ENCODE peak calls at places on chromosomes 13 and 19, in six cellular contexts. One of them, this sample, is unnamed.

GRCh38 chr19:47729468-47729798 is 15.9 kb upstream of the NOP53 start:
- DNase-seq in left ventricle myocardium superior: peak; percentile 66
- DNase-seq in HCEC 1CT: peak; percentile 80
- DNase-seq in epithelial cell of esophagus: peak; percentile 97
- DNase-seq in cerebellar cortex: no peak
- DNase-seq in GM04503: no peak
- DNase-seq in this sample: peak; percentile 95

GRCh38 chr19:47682939-47683338 is 30.3 kb upstream of the EHD2 start:
- DNase-seq in cerebellar cortex: peak; percentile 29
- DNase-seq in left ventricle myocardium superior: no peak
- DNase-seq in GM04503: no peak
- DNase-seq in epithelial cell of esophagus: no peak
- DNase-seq in HCEC 1CT: no peak
- DNase-seq in this sample: no peak

GRCh38 chr19:3224346-3225325 is at the start of gene CELF5:
- DNase-seq in epithelial cell of esophagus: peak; percentile 23
- DNase-seq in GM04503: no peak
- DNase-seq in left ventricle myocardium superior: peak; percentile 77
- DNase-seq in HCEC 1CT: no peak
- DNase-seq in cerebellar cortex: peak; percentile 49
- DNase-seq in this sample: no peak

GRCh38 chr13:40094056-40094455 is 438.6 kb downstream of the COG6 start:
- DNase-seq in epithelial cell of esophagus: peak; percentile 64
- DNase-seq in GM04503: no peak
- DNase-seq in HCEC 1CT: peak; percentile 11
- DNase-seq in left ventricle myocardium superior: no peak
- DNase-seq in cerebellar cortex: no peak
- DNase-seq in this sample: peak; percentile 64

GRCh38 chr19:48481846-48482639 is 12.9 kb downstream of the CYTH2 start:
- DNase-seq in left ventricle myocardium superior: no peak
- DNase-seq in epithelial cell of esophagus: no peak
- DNase-seq in cerebellar cortex: no peak
- DNase-seq in GM04503: no peak
- DNase-seq in HCEC 1CT: peak; percentile 9
- DNase-seq in this sample: no peak

GRCh38 chr19:58196911-58197616 is 14.2 kb downstream of the ZNF274 start:
- DNase-seq in left ventricle myocardium superior: no peak
- DNase-seq in HCEC 1CT: peak; percentile 8
- DNase-seq in GM04503: peak; percentile 3
- DNase-seq in epithelial cell of esophagus: peak; percentile 40
- DNase-seq in cerebellar cortex: peak; percentile 8
- DNase-seq in this sample: peak; percentile 31

GRCh38 chr19:3239367-3239766 is 14.9 kb downstream of the CELF5 start:
- DNase-seq in cerebellar cortex: no peak
- DNase-seq in epithelial cell of esophagus: no peak
- DNase-seq in left ventricle myocardium superior: no peak
- DNase-seq in GM04503: no peak
- DNase-seq in HCEC 1CT: no peak
- DNase-seq in this sample: no peak

GRCh38 chr13:22049384-22049783 is 378.5 kb downstream of the FGF9 start:
- DNase-seq in left ventricle myocardium superior: no peak
- DNase-seq in cerebellar cortex: no peak
- DNase-seq in GM04503: no peak
- DNase-seq in HCEC 1CT: no peak
- DNase-seq in epithelial cell of esophagus: no peak
- DNase-seq in this sample: no peak

GRCh38 chr19:27890696-27891095 is 1322.3 kb downstream of the UQCRFS1 start:
- DNase-seq in GM04503: no peak
- DNase-seq in HCEC 1CT: no peak
- DNase-seq in epithelial cell of esophagus: no peak
- DNase-seq in left ventricle myocardium superior: no peak
- DNase-seq in cerebellar cortex: no peak
- DNase-seq in this sample: no peak

GRCh38 chr19:31356587-31357314 is 7.5 kb upstream of the TSHZ3 start:
- DNase-seq in GM04503: no peak
- DNase-seq in left ventricle myocardium superior: peak; percentile 67
- DNase-seq in epithelial cell of esophagus: peak; percentile 61
- DNase-seq in HCEC 1CT: no peak
- DNase-seq in cerebellar cortex: no peak
- DNase-seq in this sample: no peak

GRCh38 chr19:37692956-37693660 is 26.5 kb downstream of the ZNF607 start:
- DNase-seq in GM04503: no peak
- DNase-seq in epithelial cell of esophagus: no peak
- DNase-seq in HCEC 1CT: no peak
- DNase-seq in left ventricle myocardium superior: no peak
- DNase-seq in cerebellar cortex: no peak
- DNase-seq in this sample: no peak

GRCh38 chr19:16001481-16002312 is 52.9 kb downstream of the OR10H4 start:
- DNase-seq in left ventricle myocardium superior: no peak
- DNase-seq in cerebellar cortex: no peak
- DNase-seq in HCEC 1CT: peak; percentile 36
- DNase-seq in epithelial cell of esophagus: peak; percentile 47
- DNase-seq in GM04503: peak; percentile 24
- DNase-seq in this sample: peak; percentile 45

GRCh38 chr13:48731957-48732569 is 78.3 kb downstream of the CYSLTR2 start:
- DNase-seq in HCEC 1CT: no peak
- DNase-seq in GM04503: no peak
- DNase-seq in left ventricle myocardium superior: peak; percentile 67
- DNase-seq in epithelial cell of esophagus: peak; percentile 35
- DNase-seq in cerebellar cortex: peak; percentile 12
- DNase-seq in this sample: peak; percentile 12

GRCh38 chr19:55535579-55536350 is 1.2 kb downstream of the SBK2 start:
- DNase-seq in epithelial cell of esophagus: no peak
- DNase-seq in left ventricle myocardium superior: no peak
- DNase-seq in cerebellar cortex: no peak
- DNase-seq in HCEC 1CT: no peak
- DNase-seq in GM04503: no peak
- DNase-seq in this sample: no peak

GRCh38 chr19:45424191-45425058 is 708 bp upstream of the ERCC1 start:
- DNase-seq in GM04503: peak; percentile 80
- DNase-seq in cerebellar cortex: no peak
- DNase-seq in left ventricle myocardium superior: peak; percentile 71
- DNase-seq in epithelial cell of esophagus: peak; percentile 96
- DNase-seq in HCEC 1CT: peak; percentile 99
- DNase-seq in this sample: peak; percentile 97

GRCh38 chr13:24195626-24196025 is 35.1 kb downstream of the SPATA13 start:
- DNase-seq in epithelial cell of esophagus: no peak
- DNase-seq in cerebellar cortex: no peak
- DNase-seq in GM04503: no peak
- DNase-seq in left ventricle myocardium superior: no peak
- DNase-seq in HCEC 1CT: no peak
- DNase-seq in this sample: no peak

GRCh38 chr13:21670006-21670882 is 629 bp upstream of the FGF9 start:
- DNase-seq in HCEC 1CT: peak; percentile 49
- DNase-seq in GM04503: no peak
- DNase-seq in cerebellar cortex: peak; percentile 50
- DNase-seq in epithelial cell of esophagus: peak; percentile 58
- DNase-seq in left ventricle myocardium superior: peak; percentile 74
- DNase-seq in this sample: peak; percentile 68

GRCh38 chr13:93925976-93926375 is 553.5 kb downstream of the DCT start:
- DNase-seq in left ventricle myocardium superior: no peak
- DNase-seq in HCEC 1CT: no peak
- DNase-seq in GM04503: no peak
- DNase-seq in epithelial cell of esophagus: no peak
- DNase-seq in cerebellar cortex: no peak
- DNase-seq in this sample: no peak

GRCh38 chr13:111559612-111560423 is 239.4 kb downstream of the TEX29 start:
- DNase-seq in cerebellar cortex: no peak
- DNase-seq in left ventricle myocardium superior: no peak
- DNase-seq in epithelial cell of esophagus: no peak
- DNase-seq in HCEC 1CT: no peak
- DNase-seq in GM04503: no peak
- DNase-seq in this sample: no peak

GRCh38 chr19:43290568-43291359 is 21.4 kb upstream of the PSG9 start:
- DNase-seq in HCEC 1CT: no peak
- DNase-seq in left ventricle myocardium superior: no peak
- DNase-seq in epithelial cell of esophagus: no peak
- DNase-seq in cerebellar cortex: no peak
- DNase-seq in GM04503: no peak
- DNase-seq in this sample: peak; percentile 20

GRCh38 chr19:35136231-35136630 is 1.4 kb upstream of the LGI4 start:
- DNase-seq in HCEC 1CT: no peak
- DNase-seq in GM04503: no peak
- DNase-seq in left ventricle myocardium superior: no peak
- DNase-seq in cerebellar cortex: no peak
- DNase-seq in epithelial cell of esophagus: no peak
- DNase-seq in this sample: no peak

GRCh38 chr19:15812059-15812722 is 3.3 kb downstream of the OR10H1 start:
- DNase-seq in cerebellar cortex: no peak
- DNase-seq in HCEC 1CT: no peak
- DNase-seq in GM04503: no peak
- DNase-seq in left ventricle myocardium superior: no peak
- DNase-seq in epithelial cell of esophagus: peak; percentile 52
- DNase-seq in this sample: peak; percentile 32

GRCh38 chr19:14147797-14148605 is 11.6 kb upstream of the ASF1B start:
- DNase-seq in GM04503: no peak
- DNase-seq in epithelial cell of esophagus: peak; percentile 50
- DNase-seq in left ventricle myocardium superior: peak; percentile 87
- DNase-seq in cerebellar cortex: peak; percentile 66
- DNase-seq in HCEC 1CT: peak; percentile 35
- DNase-seq in this sample: peak; percentile 17

GRCh38 chr13:33487575-33488243 is 202.2 kb upstream of the STARD13 start:
- DNase-seq in GM04503: no peak
- DNase-seq in epithelial cell of esophagus: peak; percentile 56
- DNase-seq in HCEC 1CT: peak; percentile 61
- DNase-seq in cerebellar cortex: peak; percentile 10
- DNase-seq in left ventricle myocardium superior: no peak
- DNase-seq in this sample: peak; percentile 38

GRCh38 chr19:23440207-23440606 is 44.9 kb upstream of the ZNF91 start:
- DNase-seq in epithelial cell of esophagus: no peak
- DNase-seq in left ventricle myocardium superior: no peak
- DNase-seq in cerebellar cortex: no peak
- DNase-seq in HCEC 1CT: no peak
- DNase-seq in GM04503: no peak
- DNase-seq in this sample: no peak

GRCh38 chr13:93951153-93951552 is 528.3 kb downstream of the DCT start:
- DNase-seq in left ventricle myocardium superior: no peak
- DNase-seq in epithelial cell of esophagus: peak; percentile 6
- DNase-seq in GM04503: no peak
- DNase-seq in cerebellar cortex: no peak
- DNase-seq in HCEC 1CT: peak; percentile 39
- DNase-seq in this sample: no peak

GRCh38 chr19:31135841-31136240 is 213.4 kb downstream of the TSHZ3 start:
- DNase-seq in GM04503: peak; percentile 51
- DNase-seq in left ventricle myocardium superior: no peak
- DNase-seq in cerebellar cortex: no peak
- DNase-seq in HCEC 1CT: peak; percentile 72
- DNase-seq in epithelial cell of esophagus: peak; percentile 94
- DNase-seq in this sample: peak; percentile 56

GRCh38 chr19:39481229-39481545 is 549 bp downstream of the TIMM50 start:
- DNase-seq in epithelial cell of esophagus: no peak
- DNase-seq in GM04503: no peak
- DNase-seq in HCEC 1CT: no peak
- DNase-seq in left ventricle myocardium superior: no peak
- DNase-seq in cerebellar cortex: no peak
- DNase-seq in this sample: no peak

GRCh38 chr19:54207908-54208783 is 7.5 kb downstream of the RPS9 start:
- DNase-seq in HCEC 1CT: peak; percentile 37
- DNase-seq in epithelial cell of esophagus: peak; percentile 41
- DNase-seq in left ventricle myocardium superior: peak; percentile 46
- DNase-seq in cerebellar cortex: peak; percentile 66
- DNase-seq in GM04503: no peak
- DNase-seq in this sample: no peak

GRCh38 chr13:107883561-107884175 is 331.7 kb downstream of the LIG4 start:
- DNase-seq in cerebellar cortex: no peak
- DNase-seq in epithelial cell of esophagus: no peak
- DNase-seq in HCEC 1CT: peak; percentile 87
- DNase-seq in GM04503: no peak
- DNase-seq in left ventricle myocardium superior: no peak
- DNase-seq in this sample: peak; percentile 76

GRCh38 chr19:41702208-41702651 is 6.2 kb upstream of the CEACAM5 start:
- DNase-seq in HCEC 1CT: peak; percentile 37
- DNase-seq in GM04503: peak; percentile 11
- DNase-seq in epithelial cell of esophagus: peak; percentile 22
- DNase-seq in cerebellar cortex: no peak
- DNase-seq in left ventricle myocardium superior: no peak
- DNase-seq in this sample: peak; percentile 30

GRCh38 chr19:30519607-30520205 is 147.5 kb downstream of the ZNF536 start:
- DNase-seq in epithelial cell of esophagus: no peak
- DNase-seq in cerebellar cortex: no peak
- DNase-seq in HCEC 1CT: no peak
- DNase-seq in GM04503: no peak
- DNase-seq in left ventricle myocardium superior: no peak
- DNase-seq in this sample: no peak

GRCh38 chr19:43148233-43148632 is 38.1 kb downstream of the PSG5 start:
- DNase-seq in HCEC 1CT: peak; percentile 93
- DNase-seq in left ventricle myocardium superior: no peak
- DNase-seq in epithelial cell of esophagus: peak; percentile 97
- DNase-seq in cerebellar cortex: no peak
- DNase-seq in GM04503: peak; percentile 75
- DNase-seq in this sample: peak; percentile 94

GRCh38 chr13:97540696-97541095 is 106.7 kb downstream of the RAP2A start:
- DNase-seq in HCEC 1CT: no peak
- DNase-seq in left ventricle myocardium superior: no peak
- DNase-seq in cerebellar cortex: no peak
- DNase-seq in epithelial cell of esophagus: no peak
- DNase-seq in GM04503: no peak
- DNase-seq in this sample: no peak

GRCh38 chr13:42553098-42554046 is 20.6 kb upstream of the TNFSF11 start:
- DNase-seq in HCEC 1CT: peak; percentile 77
- DNase-seq in left ventricle myocardium superior: no peak
- DNase-seq in epithelial cell of esophagus: peak; percentile 37
- DNase-seq in GM04503: no peak
- DNase-seq in cerebellar cortex: no peak
- DNase-seq in this sample: peak; percentile 48

GRCh38 chr19:373391-374182 is 29.0 kb upstream of the MIER2 start:
- DNase-seq in GM04503: no peak
- DNase-seq in epithelial cell of esophagus: no peak
- DNase-seq in left ventricle myocardium superior: no peak
- DNase-seq in HCEC 1CT: no peak
- DNase-seq in cerebellar cortex: no peak
- DNase-seq in this sample: no peak

GRCh38 chr19:16323532-16323931 is 1.1 kb upstream of the KLF2 start:
- DNase-seq in HCEC 1CT: no peak
- DNase-seq in cerebellar cortex: no peak
- DNase-seq in GM04503: no peak
- DNase-seq in epithelial cell of esophagus: no peak
- DNase-seq in left ventricle myocardium superior: no peak
- DNase-seq in this sample: no peak

This sample was measured in mammary epithelial cell.